ENCODE peak calls at places on chromosome 22, in five cellular contexts. I is naive thymus-derived CD8-positive, alpha-beta T cell; C is thyroid gland; G is Calu3; H is stimulated activated CD4-positive, alpha-beta T cell treated with anti-CD3 and anti-CD28 coated beads, Interleukin-1b, Interleukin-23, amount 100 ng/mL, for 1 hour. N is an unnamed sample.

GRCh38 chr22:27809226-27809625 is 7.7 kb upstream of the MN1 start:
- DNase-seq in H (no peak), G (no peak), I (no peak), C (no peak), N (no peak)

GRCh38 chr22:36419177-36419911 is 31.6 kb upstream of the MYH9 start:
- DNase-seq in C (peak; percentile 65), G (no peak), H (no peak), I (no peak), N (peak; percentile 50)

GRCh38 chr22:43004362-43005035 is 10.4 kb downstream of the PACSIN2 start:
- DNase-seq in I (no peak), G (peak; percentile 47), C (no peak), H (no peak), N (peak; percentile 94)

GRCh38 chr22:38429460-38430128 is 25.4 kb downstream of the KCNJ4 start:
- DNase-seq in H (no peak), I (no peak), C (no peak), G (no peak), N (no peak)

GRCh38 chr22:23534851-23535717 is 45.0 kb downstream of the IGLL1 start:
- DNase-seq in C (no peak), G (no peak), H (no peak), I (no peak), N (no peak)

GRCh38 chr22:48432721-48433518 is 1394.8 kb downstream of the BRD1 start:
- DNase-seq in C (no peak), H (no peak), G (no peak), I (no peak), N (no peak)

GRCh38 chr22:43262990-43263644 is 76.2 kb upstream of the TTLL12 start:
- DNase-seq in H (peak; percentile 7), G (peak; percentile 64), C (peak; percentile 9), I (peak; percentile 20), N (peak; percentile 84)

GRCh38 chr22:29715705-29716104 is 4.1 kb upstream of the CABP7 start:
- DNase-seq in H (no peak), G (no peak), I (no peak), C (no peak), N (no peak)

GRCh38 chr22:47606426-47606825 is 844.0 kb downstream of the TBC1D22A start:
- DNase-seq in G (no peak), C (no peak), H (no peak), I (no peak), N (no peak)

GRCh38 chr22:39524089-39524752 is 3.9 kb downstream of the ATF4 start:
- DNase-seq in H (no peak), C (peak; percentile 39), I (no peak), G (no peak), N (peak; percentile 14)

GRCh38 chr22:39997939-39998726 is 3.4 kb downstream of the FAM83F start:
- DNase-seq in H (no peak), G (peak; percentile 82), C (peak; percentile 92), I (no peak), N (no peak)

N was measured in HL-60.